ENCODE peak calls at places on chromosome 10, in seven cellular contexts. One of them, this sample, is unnamed. For H3K36me3 and H3K27me3, the result is how much of the 10 kb centered on the place peaks cover.

GRCh38 chr10:24363070-24363469 is 154.1 kb downstream of the KIAA1217 start:
- DNase-seq in Peyer's patch: no peak
- DNase-seq in MM.1S: no peak
- DNase-seq in IMR-90: peak
- DNase-seq in lower lobe of right lung: no peak
- DNase-seq in osteoblast: no peak
- DNase-seq in neuronal stem cell: no peak
- DNase-seq in this sample: no peak

GRCh38 chr10:30694492-30695228 is 65.1 kb upstream of the LYZL2 start:
- DNase-seq in Peyer's patch: no peak
- DNase-seq in MM.1S: no peak
- DNase-seq in IMR-90: no peak
- DNase-seq in lower lobe of right lung: no peak
- DNase-seq in osteoblast: no peak
- DNase-seq in neuronal stem cell: no peak
- DNase-seq in this sample: no peak

GRCh38 chr10:130242483-130242882 is 106.3 kb downstream of the GLRX3 start:
- DNase-seq in Peyer's patch: no peak
- DNase-seq in MM.1S: no peak
- DNase-seq in IMR-90: no peak
- DNase-seq in lower lobe of right lung: no peak
- DNase-seq in osteoblast: no peak
- DNase-seq in neuronal stem cell: no peak
- DNase-seq in this sample: no peak

GRCh38 chr10:14779053-14779649 is 4.5 kb upstream of the FAM107B start:
- DNase-seq in Peyer's patch: no peak
- DNase-seq in MM.1S: no peak
- DNase-seq in IMR-90: peak
- DNase-seq in lower lobe of right lung: no peak
- DNase-seq in osteoblast: no peak
- DNase-seq in neuronal stem cell: no peak
- DNase-seq in this sample: no peak

GRCh38 chr10:3886191-3886590 is 101.2 kb upstream of the KLF6 start:
- DNase-seq in Peyer's patch: no peak
- DNase-seq in MM.1S: no peak
- DNase-seq in IMR-90: peak
- DNase-seq in lower lobe of right lung: no peak
- DNase-seq in osteoblast: no peak
- DNase-seq in neuronal stem cell: no peak
- DNase-seq in this sample: peak

GRCh38 chr10:35237766-35238512 is 98.4 kb upstream of the CCNY start:
- DNase-seq in Peyer's patch: no peak
- DNase-seq in MM.1S: no peak
- DNase-seq in IMR-90: no peak
- DNase-seq in lower lobe of right lung: no peak
- DNase-seq in osteoblast: no peak
- DNase-seq in neuronal stem cell: no peak
- DNase-seq in this sample: no peak

GRCh38 chr10:78706256-78706655 is 362.5 kb upstream of the ZMIZ1 start:
- DNase-seq in Peyer's patch: no peak
- DNase-seq in MM.1S: no peak
- DNase-seq in IMR-90: peak
- DNase-seq in lower lobe of right lung: no peak
- DNase-seq in osteoblast: no peak
- DNase-seq in neuronal stem cell: no peak
- DNase-seq in this sample: no peak

GRCh38 chr10:79984851-79985250 is 35.9 kb upstream of the SFTPD start:
- DNase-seq in Peyer's patch: no peak
- DNase-seq in MM.1S: no peak
- DNase-seq in IMR-90: no peak
- DNase-seq in lower lobe of right lung: peak
- DNase-seq in osteoblast: no peak
- DNase-seq in neuronal stem cell: no peak
- DNase-seq in this sample: no peak

GRCh38 chr10:72564596-72564995 is 61.3 kb downstream of the MICU1 start:
- DNase-seq in Peyer's patch: no peak
- DNase-seq in MM.1S: no peak
- DNase-seq in IMR-90: peak
- DNase-seq in lower lobe of right lung: no peak
- DNase-seq in osteoblast: peak
- DNase-seq in neuronal stem cell: no peak
- DNase-seq in this sample: no peak

GRCh38 chr10:117553171-117553814 is 10.7 kb downstream of the EMX2 start:
- DNase-seq in Peyer's patch: no peak
- DNase-seq in MM.1S: no peak
- DNase-seq in IMR-90: no peak
- DNase-seq in lower lobe of right lung: no peak
- DNase-seq in osteoblast: no peak
- DNase-seq in neuronal stem cell: no peak
- DNase-seq in this sample: peak

GRCh38 chr10:103276251-103276936 is 544 bp upstream of the INA start:
- DNase-seq in Peyer's patch: no peak
- DNase-seq in MM.1S: no peak
- DNase-seq in IMR-90: no peak
- DNase-seq in lower lobe of right lung: no peak
- DNase-seq in osteoblast: no peak
- DNase-seq in neuronal stem cell: no peak
- DNase-seq in this sample: no peak
- H3K4me3 ChIP-seq in Peyer's patch: peak
- H3K4me3 ChIP-seq in MM.1S: peak
- H3K4me3 ChIP-seq in IMR-90: peak
- H3K4me3 ChIP-seq in lower lobe of right lung: no peak
- H3K4me3 ChIP-seq in osteoblast: no peak
- H3K4me3 ChIP-seq in neuronal stem cell: peak
- H3K4me3 ChIP-seq in this sample: peak

GRCh38 chr10:101814466-101815041 is 3.7 kb downstream of the OGA start:
- DNase-seq in Peyer's patch: no peak
- DNase-seq in MM.1S: peak
- DNase-seq in IMR-90: no peak
- DNase-seq in lower lobe of right lung: no peak
- DNase-seq in osteoblast: peak
- DNase-seq in neuronal stem cell: no peak
- DNase-seq in this sample: no peak
- H3K36me3 ChIP-seq in Peyer's patch: under half
- H3K36me3 ChIP-seq in MM.1S: under half
- H3K36me3 ChIP-seq in IMR-90: under half
- H3K36me3 ChIP-seq in lower lobe of right lung: under half
- H3K36me3 ChIP-seq in osteoblast: under half
- H3K36me3 ChIP-seq in neuronal stem cell: under half
- H3K36me3 ChIP-seq in this sample: under half

GRCh38 chr10:123148414-123149161 is 652 bp downstream of the HMX2 start:
- DNase-seq in Peyer's patch: no peak
- DNase-seq in MM.1S: no peak
- DNase-seq in IMR-90: no peak
- DNase-seq in lower lobe of right lung: no peak
- DNase-seq in osteoblast: peak
- DNase-seq in neuronal stem cell: peak
- DNase-seq in this sample: peak
- H3K27me3 ChIP-seq in Peyer's patch: half or more
- H3K27me3 ChIP-seq in MM.1S: under half
- H3K27me3 ChIP-seq in IMR-90: half or more
- H3K27me3 ChIP-seq in lower lobe of right lung: half or more
- H3K27me3 ChIP-seq in osteoblast: half or more
- H3K27me3 ChIP-seq in neuronal stem cell: half or more
- H3K27me3 ChIP-seq in this sample: half or more

DNA sequence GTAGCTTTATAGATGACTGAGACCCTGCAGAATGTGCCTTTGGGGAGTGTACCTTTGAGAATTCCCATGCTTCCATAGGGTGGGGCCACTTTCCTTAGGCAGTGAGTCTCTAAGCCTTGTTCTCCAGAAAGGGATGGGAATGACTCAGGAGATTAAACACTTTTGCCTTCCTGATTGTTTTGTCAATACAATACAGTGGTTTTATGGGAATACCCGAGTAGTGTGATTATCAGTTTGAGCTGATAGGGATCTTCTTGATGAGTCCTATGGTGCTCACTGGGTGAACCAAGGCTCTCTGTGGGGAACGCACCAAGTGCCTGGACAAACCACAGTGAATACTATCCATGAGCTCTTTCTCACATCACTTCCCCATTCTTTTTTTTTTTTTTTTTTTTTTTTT is 6.3 kb downstream of the MYOF start:
- DNase-seq in Peyer's patch: no peak
- DNase-seq in MM.1S: no peak
- DNase-seq in IMR-90: peak
- DNase-seq in lower lobe of right lung: no peak
- DNase-seq in osteoblast: no peak
- DNase-seq in neuronal stem cell: no peak
- DNase-seq in this sample: no peak
- H3K4me3 ChIP-seq in Peyer's patch: no peak
- H3K4me3 ChIP-seq in MM.1S: no peak
- H3K4me3 ChIP-seq in IMR-90: no peak
- H3K4me3 ChIP-seq in lower lobe of right lung: no peak
- H3K4me3 ChIP-seq in osteoblast: no peak
- H3K4me3 ChIP-seq in neuronal stem cell: no peak
- H3K4me3 ChIP-seq in this sample: no peak

GRCh38 chr10:60795465-60796202 is 17.4 kb downstream of the CDK1 start:
- DNase-seq in Peyer's patch: no peak
- DNase-seq in MM.1S: no peak
- DNase-seq in IMR-90: no peak
- DNase-seq in lower lobe of right lung: no peak
- DNase-seq in osteoblast: no peak
- DNase-seq in neuronal stem cell: no peak
- DNase-seq in this sample: no peak
- H3K36me3 ChIP-seq in Peyer's patch: under half
- H3K36me3 ChIP-seq in MM.1S: under half
- H3K36me3 ChIP-seq in IMR-90: under half
- H3K36me3 ChIP-seq in lower lobe of right lung: under half
- H3K36me3 ChIP-seq in osteoblast: under half
- H3K36me3 ChIP-seq in neuronal stem cell: under half
- H3K36me3 ChIP-seq in this sample: under half

GRCh38 chr10:77267703-77268630 is 369.6 kb downstream of the KCNMA1 start:
- DNase-seq in Peyer's patch: no peak
- DNase-seq in MM.1S: no peak
- DNase-seq in IMR-90: peak
- DNase-seq in lower lobe of right lung: no peak
- DNase-seq in osteoblast: peak
- DNase-seq in neuronal stem cell: no peak
- DNase-seq in this sample: no peak

GRCh38 chr10:77264107-77264506 is 373.5 kb downstream of the KCNMA1 start:
- DNase-seq in Peyer's patch: no peak
- DNase-seq in MM.1S: peak
- DNase-seq in IMR-90: no peak
- DNase-seq in lower lobe of right lung: no peak
- DNase-seq in osteoblast: no peak
- DNase-seq in neuronal stem cell: no peak
- DNase-seq in this sample: no peak

GRCh38 chr10:77263700-77264099 is 373.9 kb downstream of the KCNMA1 start:
- DNase-seq in Peyer's patch: no peak
- DNase-seq in MM.1S: no peak
- DNase-seq in IMR-90: no peak
- DNase-seq in lower lobe of right lung: no peak
- DNase-seq in osteoblast: no peak
- DNase-seq in neuronal stem cell: no peak
- DNase-seq in this sample: no peak

GRCh38 chr10:77266242-77266641 is 371.4 kb downstream of the KCNMA1 start:
- DNase-seq in Peyer's patch: no peak
- DNase-seq in MM.1S: no peak
- DNase-seq in IMR-90: no peak
- DNase-seq in lower lobe of right lung: no peak
- DNase-seq in osteoblast: no peak
- DNase-seq in neuronal stem cell: no peak
- DNase-seq in this sample: no peak

GRCh38 chr10:77264527-77264926 is 373.1 kb downstream of the KCNMA1 start:
- DNase-seq in Peyer's patch: no peak
- DNase-seq in MM.1S: no peak
- DNase-seq in IMR-90: no peak
- DNase-seq in lower lobe of right lung: no peak
- DNase-seq in osteoblast: no peak
- DNase-seq in neuronal stem cell: no peak
- DNase-seq in this sample: no peak
- H3K27me3 ChIP-seq in Peyer's patch: under half
- H3K27me3 ChIP-seq in MM.1S: under half
- H3K27me3 ChIP-seq in IMR-90: under half
- H3K27me3 ChIP-seq in lower lobe of right lung: under half
- H3K27me3 ChIP-seq in osteoblast: under half
- H3K27me3 ChIP-seq in neuronal stem cell: under half
- H3K27me3 ChIP-seq in this sample: under half

GRCh38 chr10:122114156-122114747 is 125.3 kb downstream of the TACC2 start:
- DNase-seq in Peyer's patch: no peak
- DNase-seq in MM.1S: no peak
- DNase-seq in IMR-90: peak
- DNase-seq in lower lobe of right lung: no peak
- DNase-seq in osteoblast: peak
- DNase-seq in neuronal stem cell: no peak
- DNase-seq in this sample: peak
- H3K4me3 ChIP-seq in Peyer's patch: peak
- H3K4me3 ChIP-seq in MM.1S: no peak
- H3K4me3 ChIP-seq in IMR-90: peak
- H3K4me3 ChIP-seq in lower lobe of right lung: peak
- H3K4me3 ChIP-seq in osteoblast: peak
- H3K4me3 ChIP-seq in neuronal stem cell: no peak
- H3K4me3 ChIP-seq in this sample: peak

GRCh38 chr10:67914777-67915340 is 30.4 kb downstream of the SIRT1 start:
- DNase-seq in Peyer's patch: no peak
- DNase-seq in MM.1S: no peak
- DNase-seq in IMR-90: no peak
- DNase-seq in lower lobe of right lung: no peak
- DNase-seq in osteoblast: no peak
- DNase-seq in neuronal stem cell: no peak
- DNase-seq in this sample: no peak
- H3K36me3 ChIP-seq in Peyer's patch: under half
- H3K36me3 ChIP-seq in MM.1S: under half
- H3K36me3 ChIP-seq in IMR-90: under half
- H3K36me3 ChIP-seq in lower lobe of right lung: half or more
- H3K36me3 ChIP-seq in osteoblast: half or more
- H3K36me3 ChIP-seq in neuronal stem cell: under half
- H3K36me3 ChIP-seq in this sample: under half